ENCODE peak calls at places on chromosomes 2 and 18, in nine cellular contexts. C, F, G, W, M, P, N, B and Z are unnamed samples. For H3K4me1 and H3K9me2, the result is how much of the 10 kb centered on the place peaks cover.

GRCh38 chr18:29488617-29489016 is 1311.7 kb upstream of the CDH2 start:
- DNase-seq in C (no peak), F (no peak), G (peak), W (no peak), M (no peak), P (peak), N (no peak), B (no peak), Z (no peak)

GRCh38 chr2:144516981-144517824 is 2.7 kb downstream of the ZEB2 start:
- DNase-seq in C (peak), F (no peak), G (peak), W (peak), M (peak), P (peak), N (peak), B (peak), Z (peak)

GRCh38 chr2:176902454-176902853 is 310.1 kb upstream of the HNRNPA3 start:
- DNase-seq in C (no peak), F (no peak), G (no peak), W (no peak), M (no peak), P (no peak), N (no peak), B (no peak), Z (no peak)

GRCh38 chr2:74138952-74139323 is 8.8 kb downstream of the BOLA3 start:
- DNase-seq in C (no peak), F (no peak), G (no peak), W (no peak), M (no peak), P (no peak), N (no peak), B (peak), Z (no peak)

GRCh38 chr2:101125374-101125773 is 25.8 kb downstream of the TBC1D8 start:
- DNase-seq in C (no peak), F (peak), G (peak), W (no peak), M (no peak), P (peak), N (peak), B (no peak), Z (no peak)

GRCh38 chr18:74234326-74235171 is 57.2 kb downstream of the CYB5A start:
- DNase-seq in C (no peak), F (no peak), G (peak), W (no peak), M (peak), P (peak), N (peak), B (no peak), Z (no peak)

GRCh38 chr2:204695506-204695905 is 150.2 kb downstream of the PARD3B start:
- DNase-seq in C (no peak), F (no peak), G (no peak), W (no peak), M (no peak), P (peak), N (no peak), B (no peak), Z (no peak)

GRCh38 chr2:236872971-236873370 is 212.7 kb upstream of the COPS8 start:
- DNase-seq in C (no peak), F (no peak), G (no peak), W (no peak), M (no peak), P (no peak), N (no peak), B (no peak), Z (no peak)

GRCh38 chr2:176085120-176085788 is 1.5 kb upstream of the EVX2 start:
- DNase-seq in C (no peak), F (no peak), G (no peak), W (no peak), M (no peak), P (no peak), N (no peak), B (peak), Z (no peak)

GRCh38 chr2:96408631-96409542 is 73.3 kb downstream of the NCAPH start:
- DNase-seq in C (no peak), F (no peak), G (peak), W (no peak), M (no peak), P (peak), N (peak), B (no peak), Z (peak)

GRCh38 chr2:122028371-122029102 is 273.1 kb downstream of the TSN start:
- DNase-seq in C (peak), F (no peak), G (peak), W (no peak), M (no peak), P (peak), N (no peak), B (no peak), Z (no peak)

GRCh38 chr18:13581055-13581454 is 145.3 kb downstream of the FAM210A start:
- DNase-seq in C (peak), F (no peak), G (no peak), W (no peak), M (no peak), P (no peak), N (no peak), B (no peak), Z (no peak)

GRCh38 chr18:13580351-13580750 is 146.0 kb downstream of the FAM210A start:
- DNase-seq in C (no peak), F (no peak), G (no peak), W (no peak), M (no peak), P (no peak), N (no peak), B (no peak), Z (no peak)

GRCh38 chr18:13579874-13580273 is 146.5 kb downstream of the FAM210A start:
- DNase-seq in C (peak), F (no peak), G (no peak), W (no peak), M (no peak), P (no peak), N (no peak), B (no peak), Z (no peak)

GRCh38 chr18:13582283-13582682 is 144.1 kb downstream of the FAM210A start:
- DNase-seq in C (no peak), F (no peak), G (no peak), W (no peak), M (no peak), P (no peak), N (no peak), B (no peak), Z (no peak)

DNA sequence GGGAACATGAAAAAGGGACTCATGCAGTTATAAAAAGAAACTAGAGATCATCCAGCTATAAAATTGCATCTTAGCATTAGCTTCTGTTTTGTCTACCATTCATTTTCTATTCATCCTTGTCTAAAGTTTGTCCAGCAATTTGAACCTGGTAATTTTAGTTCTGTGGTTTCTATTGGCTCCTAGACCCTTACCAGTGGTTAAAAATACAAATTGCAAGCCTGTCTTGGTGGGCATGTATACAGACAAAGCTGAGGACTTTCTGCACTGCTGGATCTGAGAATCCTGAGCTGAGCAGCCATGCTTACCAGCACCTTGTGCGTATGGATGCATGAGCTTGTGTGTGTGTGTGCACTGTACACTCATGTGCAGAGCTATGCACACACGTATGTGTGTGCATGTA is 144.9 kb downstream of the FAM210A start:
- DNase-seq in C (peak), F (no peak), G (no peak), W (no peak), M (no peak), P (no peak), N (no peak), B (no peak), Z (no peak)
- H3K27ac ChIP-seq in C (peak), F (no peak), G (no peak), W (no peak), M (no peak), P (no peak), N (no peak), B (no peak), Z (no peak)

DNA sequence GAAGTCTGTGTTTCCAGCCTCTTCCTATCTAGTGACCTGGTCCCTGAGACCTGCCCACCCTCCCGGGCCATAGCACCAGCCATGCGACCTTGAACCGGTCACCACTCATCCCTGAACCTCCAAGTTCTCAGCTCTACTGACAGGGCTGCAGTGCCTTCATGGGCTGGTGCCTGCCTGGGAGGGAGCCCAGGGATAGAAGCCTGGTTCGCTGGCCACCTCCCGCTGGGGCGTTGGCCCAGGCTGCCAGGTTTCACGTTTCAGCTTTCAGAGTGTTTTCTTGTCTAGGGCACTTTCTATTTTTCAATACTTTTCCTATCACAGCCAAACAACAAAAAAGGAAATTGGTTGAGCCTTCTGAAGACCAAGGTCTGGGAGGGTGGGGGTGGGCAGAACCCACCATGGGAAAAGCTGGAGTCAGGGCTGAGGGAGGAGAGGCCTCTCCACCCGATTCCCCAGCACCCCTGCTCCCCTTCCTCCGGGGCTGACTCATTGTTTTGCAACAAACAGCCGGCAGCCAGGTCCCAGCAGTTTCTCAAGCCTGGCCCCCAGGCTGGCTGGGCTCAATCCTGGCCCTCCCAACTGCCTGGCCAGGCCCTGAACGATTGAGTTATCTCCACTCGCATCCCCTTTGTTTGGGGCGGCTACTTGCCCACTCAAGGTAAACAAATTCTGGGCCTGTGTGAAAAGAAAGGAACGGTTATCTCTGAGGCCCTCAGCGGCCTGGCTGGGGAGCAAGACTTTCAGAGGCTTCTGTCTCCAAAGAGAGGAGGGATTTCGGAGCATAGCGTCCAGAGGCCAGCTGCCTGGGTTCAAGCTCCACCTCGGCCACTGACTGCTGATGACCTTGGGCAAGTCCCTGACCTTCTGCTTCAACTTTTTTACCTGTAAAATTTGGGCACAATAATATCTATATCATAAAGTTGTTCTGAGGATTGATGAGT is 47.5 kb downstream of the ZFP36L2 start:
- DNase-seq in C (no peak), F (peak), G (peak), W (peak), M (peak), P (peak), N (peak), B (peak), Z (no peak)
- H3K4me1 ChIP-seq in C (under half), F (half or more), G (under half), W (under half), M (under half), P (under half), N (half or more), B (under half), Z (under half)

GRCh38 chr2:162826901-162827300 is 11.7 kb downstream of the KCNH7 start:
- DNase-seq in C (no peak), F (no peak), G (no peak), W (no peak), M (no peak), P (no peak), N (no peak), B (no peak), Z (no peak)
- H3K9me2 ChIP-seq in C (under half), F (under half), G (under half), W (under half), M (under half), P (under half), N (under half), B (under half), Z (under half)

GRCh38 chr2:10043906-10044601 is 704 bp downstream of the KLF11 start:
- DNase-seq in C (no peak), F (peak), G (peak), W (peak), M (peak), P (peak), N (peak), B (peak), Z (peak)

GRCh38 chr2:10045561-10046355 is 2.4 kb downstream of the KLF11 start:
- DNase-seq in C (no peak), F (no peak), G (no peak), W (no peak), M (no peak), P (peak), N (no peak), B (no peak), Z (no peak)

GRCh38 chr2:10042301-10043161 is 819 bp upstream of the KLF11 start:
- DNase-seq in C (no peak), F (no peak), G (no peak), W (no peak), M (peak), P (peak), N (peak), B (peak), Z (no peak)

GRCh38 chr2:10041711-10042110 is 1.6 kb upstream of the KLF11 start:
- DNase-seq in C (no peak), F (no peak), G (no peak), W (no peak), M (no peak), P (no peak), N (no peak), B (no peak), Z (no peak)

DNA sequence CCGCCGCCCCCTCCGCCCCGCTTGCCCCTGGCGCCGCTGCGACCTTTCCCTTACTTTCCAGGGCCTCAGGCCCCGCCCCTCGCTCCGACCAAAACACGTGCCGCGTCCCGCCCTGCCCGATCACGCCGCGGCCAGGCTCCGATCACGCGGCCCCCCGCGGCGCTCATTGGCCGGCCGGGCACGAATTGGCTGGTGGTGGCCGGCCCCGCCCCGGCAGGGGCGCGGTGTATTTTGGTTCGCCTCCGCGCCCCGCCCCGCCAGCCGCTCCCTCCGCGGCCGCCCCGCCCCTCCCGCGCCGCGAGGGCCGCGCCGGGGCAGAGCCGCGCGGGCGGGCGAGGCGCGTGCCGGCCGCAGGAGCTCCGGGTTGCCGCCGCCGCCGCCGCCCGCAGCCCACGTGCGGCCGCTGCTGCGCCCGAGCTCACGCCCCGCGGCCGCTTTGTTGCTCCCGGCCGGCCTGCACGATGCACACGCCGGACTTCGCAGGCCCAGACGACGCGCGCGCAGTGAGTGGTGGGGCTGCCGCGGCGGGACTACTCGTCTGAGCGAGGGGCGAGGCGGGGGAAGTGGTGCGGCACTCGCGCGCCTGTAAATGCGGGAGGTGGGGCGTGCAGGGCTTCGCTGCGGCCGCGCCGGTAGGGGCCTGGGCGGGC is at the start of gene KLF11:
- DNase-seq in C (no peak), F (peak), G (peak), W (peak), M (peak), P (peak), N (peak), B (peak), Z (peak)
- H3K27ac ChIP-seq in C (no peak), F (peak), G (peak), W (peak), M (peak), P (peak), N (peak), B (no peak), Z (peak)

DNA sequence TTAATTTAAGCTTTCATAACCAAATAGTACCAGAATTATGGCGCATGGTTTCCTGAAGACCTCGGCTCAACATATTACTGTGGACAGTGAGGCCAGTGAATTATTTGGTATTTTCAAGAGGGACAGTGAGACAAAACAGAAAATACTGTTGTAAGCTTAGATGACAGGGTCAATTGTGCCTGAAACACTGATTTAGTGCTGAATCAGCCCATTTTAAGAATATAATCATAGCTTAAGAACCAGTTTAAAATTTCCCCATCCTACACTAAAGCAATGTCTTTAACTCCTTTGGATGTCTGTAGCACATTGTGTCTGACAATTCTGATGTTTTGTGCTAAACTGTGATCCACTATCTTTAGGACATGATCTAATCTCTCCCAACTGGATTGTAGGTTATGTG is 4.6 kb downstream of the ITGA6 start:
- DNase-seq in C (no peak), F (no peak), G (no peak), W (no peak), M (no peak), P (no peak), N (no peak), B (no peak), Z (no peak)
- H3K4me1 ChIP-seq in C (under half), F (half or more), G (under half), W (under half), M (under half), P (under half), N (half or more), B (half or more), Z (under half)

GRCh38 chr2:194553969-194554368 is 1103.1 kb upstream of the SLC39A10 start:
- DNase-seq in C (no peak), F (no peak), G (no peak), W (no peak), M (no peak), P (no peak), N (no peak), B (no peak), Z (no peak)

GRCh38 chr2:194550702-194551101 is 1106.3 kb upstream of the SLC39A10 start:
- DNase-seq in C (no peak), F (no peak), G (peak), W (no peak), M (no peak), P (no peak), N (no peak), B (no peak), Z (no peak)

GRCh38 chr2:194545978-194546377 is 1111.0 kb upstream of the SLC39A10 start:
- DNase-seq in C (peak), F (peak), G (peak), W (peak), M (no peak), P (peak), N (no peak), B (peak), Z (peak)

GRCh38 chr2:194549387-194549786 is 1107.6 kb upstream of the SLC39A10 start:
- DNase-seq in C (no peak), F (no peak), G (no peak), W (no peak), M (no peak), P (no peak), N (no peak), B (no peak), Z (no peak)
- H3K9me2 ChIP-seq in C (under half), F (under half), G (under half), W (under half), M (under half), P (under half), N (under half), B (under half), Z (under half)

GRCh38 chr18:48135436-48135966 is 205.0 kb upstream of the SMAD2 start:
- DNase-seq in C (no peak), F (no peak), G (no peak), W (no peak), M (no peak), P (no peak), N (no peak), B (peak), Z (no peak)
- H3K27ac ChIP-seq in C (no peak), F (no peak), G (no peak), W (no peak), M (no peak), P (no peak), N (no peak), B (no peak), Z (no peak)